ENCODE peak calls at places on chromosomes 4 and X, in nine cellular contexts. D is osteocyte; Z is fibroblast of mammary gland; P is NCI-H1694 treated with DMSO at 0.1 percent for 48 hours; W is ovary; Y is T-cell; H is brain pericyte; N is activated CD4-positive, alpha-beta memory T cell treated with anti-CD3 and anti-CD28 coated beads, Interleukin-2, amount 10 ng/mL, durations not matched to agents 7 days and 5 days; O is T-helper 2 cell. X is an unnamed sample.

GRCh38 chrX:9555354-9555753 is 90.5 kb downstream of the TBL1X start:
- DNase-seq in D (no peak), Z (peak; percentile 21), P (no peak), W (no peak), Y (no peak), H (no peak), N (no peak), O (no peak), X (no peak)

GRCh38 chr4:38169524-38169923 is 209.3 kb downstream of the PTTG2 start:
- DNase-seq in D (no peak), Z (no peak), P (no peak), W (no peak), Y (no peak), H (no peak), N (no peak), O (no peak), X (no peak)

GRCh38 chr4:176638992-176639391 is 153.7 kb downstream of the VEGFC start:
- DNase-seq in D (no peak), Z (peak; percentile 65), P (no peak), W (no peak), Y (no peak), H (no peak), N (no peak), O (no peak), X (no peak)

GRCh38 chr4:108018038-108018883 is 28.6 kb downstream of the HADH start:
- DNase-seq in D (peak; percentile 92), Z (peak; percentile 80), P (peak; percentile 15), W (peak; percentile 80), Y (peak; percentile 79), H (peak; percentile 41), N (peak; percentile 83), O (peak; percentile 43), X (peak; percentile 61)

GRCh38 chrX:149510386-149510785 is 5.3 kb upstream of the IDS start:
- DNase-seq in D (no peak), Z (peak; percentile 30), P (no peak), W (no peak), Y (no peak), H (no peak), N (no peak), O (no peak), X (no peak)

GRCh38 chr4:175234162-175234561 is 316.0 kb downstream of the ADAM29 start:
- DNase-seq in D (no peak), Z (no peak), P (no peak), W (no peak), Y (no peak), H (no peak), N (no peak), O (no peak), X (no peak)

GRCh38 chr4:30968926-30969325 is 248.8 kb downstream of the PCDH7 start:
- DNase-seq in D (no peak), Z (no peak), P (no peak), W (no peak), Y (no peak), H (no peak), N (no peak), O (no peak), X (no peak)

GRCh38 chrX:131262738-131263679 is 26.1 kb downstream of the IGSF1 start:
- DNase-seq in D (no peak), Z (no peak), P (no peak), W (no peak), Y (no peak), H (no peak), N (peak; percentile 17), O (no peak), X (no peak)

GRCh38 chr4:104421576-104421975 is 73.1 kb downstream of the CXXC4 start:
- DNase-seq in D (no peak), Z (no peak), P (no peak), W (no peak), Y (no peak), H (no peak), N (no peak), O (no peak), X (no peak)

GRCh38 chrX:10726647-10727046 is 106.3 kb upstream of the MID1 start:
- DNase-seq in D (no peak), Z (peak; percentile 52), P (no peak), W (no peak), Y (no peak), H (no peak), N (no peak), O (no peak), X (no peak)

GRCh38 chrX:73481521-73481920 is 34.7 kb downstream of the CDX4 start:
- DNase-seq in D (no peak), Z (no peak), P (no peak), W (no peak), Y (no peak), H (no peak), N (no peak), O (no peak), X (no peak)

GRCh38 chr4:20543131-20543530 is 157.1 kb upstream of the PACRGL start:
- DNase-seq in D (no peak), Z (peak; percentile 12), P (no peak), W (no peak), Y (no peak), H (no peak), N (no peak), O (no peak), X (no peak)

GRCh38 chrX:113929004-113929403 is 654.9 kb upstream of the HTR2C start:
- DNase-seq in D (no peak), Z (peak; percentile 53), P (no peak), W (no peak), Y (no peak), H (no peak), N (no peak), O (no peak), X (no peak)

GRCh38 chr4:185780472-185780871 is 31.5 kb downstream of the SORBS2 start:
- DNase-seq in D (no peak), Z (no peak), P (no peak), W (no peak), Y (no peak), H (no peak), N (no peak), O (no peak), X (no peak)

GRCh38 chr4:156321203-156321602 is 367.5 kb upstream of the CTSO start:
- DNase-seq in D (no peak), Z (peak; percentile 92), P (no peak), W (no peak), Y (no peak), H (no peak), N (no peak), O (no peak), X (no peak)

GRCh38 chr4:142420461-142421095 is 425.5 kb downstream of the INPP4B start:
- DNase-seq in D (no peak), Z (no peak), P (no peak), W (no peak), Y (no peak), H (no peak), N (no peak), O (no peak), X (no peak)

X was measured in cerebellum.